ENCODE peak calls at places on chromosomes 5 and 9, in six cellular contexts. One of them, this sample, is unnamed.

GRCh38 chr5:139228201-139228796 is 30.1 kb upstream of the SIL1 start:
- DNase-seq in tibial nerve: no peak
- DNase-seq in HFFc6: no peak
- DNase-seq in upper lobe of left lung: no peak
- DNase-seq in CD8-positive, alpha-beta T cell: no peak
- DNase-seq in WTC11: no peak
- DNase-seq in this sample: no peak

GRCh38 chr5:1152156-1152555 is 40.3 kb upstream of the SLC12A7 start:
- DNase-seq in tibial nerve: no peak
- DNase-seq in WTC11: no peak
- DNase-seq in CD8-positive, alpha-beta T cell: peak; percentile 47
- DNase-seq in upper lobe of left lung: no peak
- DNase-seq in HFFc6: no peak
- DNase-seq in this sample: no peak

GRCh38 chr9:3989915-3990314 is 310.0 kb downstream of the GLIS3 start:
- DNase-seq in tibial nerve: no peak
- DNase-seq in CD8-positive, alpha-beta T cell: no peak
- DNase-seq in HFFc6: no peak
- DNase-seq in upper lobe of left lung: no peak
- DNase-seq in WTC11: no peak
- DNase-seq in this sample: no peak

GRCh38 chr5:91311168-91311696 is 71.9 kb downstream of the ARRDC3 start:
- DNase-seq in CD8-positive, alpha-beta T cell: no peak
- DNase-seq in HFFc6: no peak
- DNase-seq in WTC11: no peak
- DNase-seq in tibial nerve: no peak
- DNase-seq in upper lobe of left lung: peak; percentile 40
- DNase-seq in this sample: no peak

GRCh38 chr5:16461782-16462181 is 3.8 kb downstream of the ZNF622 start:
- DNase-seq in upper lobe of left lung: no peak
- DNase-seq in HFFc6: peak; percentile 88
- DNase-seq in WTC11: no peak
- DNase-seq in tibial nerve: no peak
- DNase-seq in CD8-positive, alpha-beta T cell: no peak
- DNase-seq in this sample: no peak

GRCh38 chr5:38807570-38808461 is 38.0 kb upstream of the OSMR start:
- DNase-seq in WTC11: no peak
- DNase-seq in tibial nerve: no peak
- DNase-seq in CD8-positive, alpha-beta T cell: no peak
- DNase-seq in upper lobe of left lung: no peak
- DNase-seq in HFFc6: peak; percentile 74
- DNase-seq in this sample: no peak

GRCh38 chr5:129372025-129372424 is 88.1 kb upstream of the ADAMTS19 start:
- DNase-seq in upper lobe of left lung: no peak
- DNase-seq in HFFc6: no peak
- DNase-seq in tibial nerve: no peak
- DNase-seq in CD8-positive, alpha-beta T cell: no peak
- DNase-seq in WTC11: no peak
- DNase-seq in this sample: no peak

GRCh38 chr5:144267961-144268513 is 97.4 kb downstream of the KCTD16 start:
- DNase-seq in WTC11: no peak
- DNase-seq in upper lobe of left lung: no peak
- DNase-seq in HFFc6: no peak
- DNase-seq in tibial nerve: no peak
- DNase-seq in CD8-positive, alpha-beta T cell: no peak
- DNase-seq in this sample: no peak

GRCh38 chr9:121746411-121746810 is 95.0 kb downstream of the DAB2IP start:
- DNase-seq in CD8-positive, alpha-beta T cell: no peak
- DNase-seq in WTC11: no peak
- DNase-seq in upper lobe of left lung: no peak
- DNase-seq in HFFc6: no peak
- DNase-seq in tibial nerve: no peak
- DNase-seq in this sample: no peak

GRCh38 chr5:150589791-150590601 is 50.5 kb upstream of the SYNPO start:
- DNase-seq in HFFc6: peak; percentile 32
- DNase-seq in tibial nerve: peak; percentile 57
- DNase-seq in CD8-positive, alpha-beta T cell: no peak
- DNase-seq in upper lobe of left lung: no peak
- DNase-seq in WTC11: peak; percentile 64
- DNase-seq in this sample: no peak

GRCh38 chr5:65332591-65332990 is 149.1 kb downstream of the ADAMTS6 start:
- DNase-seq in tibial nerve: no peak
- DNase-seq in HFFc6: no peak
- DNase-seq in upper lobe of left lung: no peak
- DNase-seq in CD8-positive, alpha-beta T cell: no peak
- DNase-seq in WTC11: no peak
- DNase-seq in this sample: no peak

GRCh38 chr5:172749881-172750608 is 20.9 kb downstream of the DUSP1 start:
- DNase-seq in tibial nerve: no peak
- DNase-seq in upper lobe of left lung: peak; percentile 23
- DNase-seq in HFFc6: no peak
- DNase-seq in WTC11: no peak
- DNase-seq in CD8-positive, alpha-beta T cell: no peak
- DNase-seq in this sample: no peak

GRCh38 chr5:83095163-83095972 is 18.0 kb downstream of the XRCC4 start:
- DNase-seq in HFFc6: no peak
- DNase-seq in WTC11: no peak
- DNase-seq in CD8-positive, alpha-beta T cell: no peak
- DNase-seq in tibial nerve: no peak
- DNase-seq in upper lobe of left lung: no peak
- DNase-seq in this sample: no peak

GRCh38 chr5:107855171-107855570 is 184.4 kb upstream of the EFNA5 start:
- DNase-seq in tibial nerve: no peak
- DNase-seq in WTC11: no peak
- DNase-seq in upper lobe of left lung: no peak
- DNase-seq in HFFc6: no peak
- DNase-seq in CD8-positive, alpha-beta T cell: no peak
- DNase-seq in this sample: no peak

GRCh38 chr5:80688648-80689420 is 34.1 kb upstream of the DHFR start:
- DNase-seq in tibial nerve: no peak
- DNase-seq in CD8-positive, alpha-beta T cell: no peak
- DNase-seq in HFFc6: no peak
- DNase-seq in upper lobe of left lung: no peak
- DNase-seq in WTC11: no peak
- DNase-seq in this sample: no peak

GRCh38 chr5:81409845-81410369 is 16.0 kb upstream of the ACOT12 start:
- DNase-seq in HFFc6: no peak
- DNase-seq in upper lobe of left lung: no peak
- DNase-seq in WTC11: no peak
- DNase-seq in CD8-positive, alpha-beta T cell: no peak
- DNase-seq in tibial nerve: no peak
- DNase-seq in this sample: no peak

GRCh38 chr5:157568717-157569116 is 6.9 kb downstream of the ADAM19 start:
- DNase-seq in HFFc6: no peak
- DNase-seq in tibial nerve: no peak
- DNase-seq in upper lobe of left lung: no peak
- DNase-seq in WTC11: no peak
- DNase-seq in CD8-positive, alpha-beta T cell: no peak
- DNase-seq in this sample: no peak

GRCh38 chr9:128835246-128836210 is 5.9 kb upstream of the SPOUT1 start:
- DNase-seq in WTC11: no peak
- DNase-seq in CD8-positive, alpha-beta T cell: no peak
- DNase-seq in tibial nerve: no peak
- DNase-seq in upper lobe of left lung: no peak
- DNase-seq in HFFc6: no peak
- DNase-seq in this sample: no peak

GRCh38 chr5:172052454-172053236 is 46.2 kb upstream of the FBXW11 start:
- DNase-seq in HFFc6: peak; percentile 33
- DNase-seq in upper lobe of left lung: no peak
- DNase-seq in WTC11: no peak
- DNase-seq in tibial nerve: no peak
- DNase-seq in CD8-positive, alpha-beta T cell: no peak
- DNase-seq in this sample: no peak

GRCh38 chr5:143153332-143154119 is 250.0 kb downstream of the NR3C1 start:
- DNase-seq in tibial nerve: peak; percentile 81
- DNase-seq in upper lobe of left lung: no peak
- DNase-seq in CD8-positive, alpha-beta T cell: no peak
- DNase-seq in WTC11: no peak
- DNase-seq in HFFc6: peak; percentile 80
- DNase-seq in this sample: no peak

GRCh38 chr5:126300293-126300692 is 122.9 kb upstream of the GRAMD2B start:
- DNase-seq in WTC11: no peak
- DNase-seq in CD8-positive, alpha-beta T cell: no peak
- DNase-seq in HFFc6: no peak
- DNase-seq in upper lobe of left lung: no peak
- DNase-seq in tibial nerve: no peak
- DNase-seq in this sample: no peak
- TF ChIP-seq CTCF in WTC11: no peak
- TF ChIP-seq CTCF in CD8-positive, alpha-beta T cell: no peak
- TF ChIP-seq CTCF in HFFc6: no peak
- TF ChIP-seq CTCF in upper lobe of left lung: no peak
- TF ChIP-seq CTCF in tibial nerve: no peak
- TF ChIP-seq CTCF in this sample: no peak

DNA sequence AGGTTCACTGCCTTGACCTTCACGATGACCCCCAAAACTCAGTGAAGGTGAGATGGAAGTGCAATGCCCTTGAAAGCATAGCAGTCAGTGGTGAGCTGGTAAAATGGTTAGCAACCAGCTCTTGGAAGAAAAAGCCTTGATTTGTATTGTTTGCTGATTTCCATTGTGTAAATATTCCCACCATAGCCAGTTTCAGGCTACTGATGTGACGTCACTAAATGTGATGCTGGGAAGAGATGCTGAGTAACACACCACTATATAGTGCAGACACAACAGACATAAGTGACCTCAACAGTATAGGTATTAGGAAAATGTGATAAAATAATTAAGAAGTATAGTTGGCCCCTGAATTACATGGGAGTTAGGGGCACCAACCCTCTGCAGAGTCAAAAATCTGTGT is 31.1 kb downstream of the GZMK start:
- DNase-seq in upper lobe of left lung: no peak
- DNase-seq in CD8-positive, alpha-beta T cell: no peak
- DNase-seq in HFFc6: no peak
- DNase-seq in WTC11: no peak
- DNase-seq in tibial nerve: no peak
- DNase-seq in this sample: no peak
- TF ChIP-seq CTCF in upper lobe of left lung: no peak
- TF ChIP-seq CTCF in CD8-positive, alpha-beta T cell: no peak
- TF ChIP-seq CTCF in HFFc6: no peak
- TF ChIP-seq CTCF in WTC11: no peak
- TF ChIP-seq CTCF in tibial nerve: no peak
- TF ChIP-seq CTCF in this sample: no peak

GRCh38 chr9:89467278-89467625 is 30.7 kb downstream of the SEMA4D start:
- DNase-seq in WTC11: no peak
- DNase-seq in HFFc6: no peak
- DNase-seq in tibial nerve: no peak
- DNase-seq in upper lobe of left lung: no peak
- DNase-seq in CD8-positive, alpha-beta T cell: no peak
- DNase-seq in this sample: no peak
- TF ChIP-seq CTCF in WTC11: no peak
- TF ChIP-seq CTCF in HFFc6: no peak
- TF ChIP-seq CTCF in tibial nerve: no peak
- TF ChIP-seq CTCF in upper lobe of left lung: no peak
- TF ChIP-seq CTCF in CD8-positive, alpha-beta T cell: no peak
- TF ChIP-seq CTCF in this sample: no peak

DNA sequence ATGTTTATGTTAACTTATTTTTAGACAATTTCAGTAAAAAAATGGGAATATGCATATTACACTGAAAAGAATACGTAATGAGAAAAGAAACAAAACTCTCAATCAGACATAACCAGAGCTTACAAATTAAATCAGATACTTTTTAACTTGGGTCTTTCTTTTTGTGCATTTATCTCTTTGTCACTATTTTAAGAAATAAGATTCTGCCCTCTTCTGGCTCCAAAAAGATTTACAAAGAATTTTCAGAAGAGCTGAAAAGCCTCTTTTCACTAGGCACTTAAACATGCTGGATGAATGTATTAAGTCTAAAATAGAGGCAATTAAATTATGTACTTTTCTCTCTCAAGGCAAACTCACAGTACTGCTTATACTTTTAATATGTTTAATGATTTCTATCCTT is 55.5 kb downstream of the CEP120 start:
- DNase-seq in HFFc6: peak; percentile 15
- DNase-seq in tibial nerve: no peak
- DNase-seq in upper lobe of left lung: no peak
- DNase-seq in CD8-positive, alpha-beta T cell: no peak
- DNase-seq in WTC11: no peak
- DNase-seq in this sample: no peak
- TF ChIP-seq CTCF in HFFc6: peak; percentile 69
- TF ChIP-seq CTCF in tibial nerve: no peak
- TF ChIP-seq CTCF in upper lobe of left lung: no peak
- TF ChIP-seq CTCF in CD8-positive, alpha-beta T cell: peak; percentile 14
- TF ChIP-seq CTCF in WTC11: no peak
- TF ChIP-seq CTCF in this sample: no peak

GRCh38 chr5:168881427-168882149 is 302.4 kb upstream of the PANK3 start:
- DNase-seq in upper lobe of left lung: no peak
- DNase-seq in tibial nerve: no peak
- DNase-seq in CD8-positive, alpha-beta T cell: no peak
- DNase-seq in HFFc6: no peak
- DNase-seq in WTC11: peak; percentile 68
- DNase-seq in this sample: no peak
- TF ChIP-seq CTCF in upper lobe of left lung: no peak
- TF ChIP-seq CTCF in tibial nerve: no peak
- TF ChIP-seq CTCF in CD8-positive, alpha-beta T cell: no peak
- TF ChIP-seq CTCF in HFFc6: no peak
- TF ChIP-seq CTCF in WTC11: no peak
- TF ChIP-seq CTCF in this sample: no peak

GRCh38 chr9:6426117-6426516 is 13.1 kb downstream of the UHRF2 start:
- DNase-seq in tibial nerve: no peak
- DNase-seq in HFFc6: no peak
- DNase-seq in upper lobe of left lung: no peak
- DNase-seq in CD8-positive, alpha-beta T cell: no peak
- DNase-seq in WTC11: no peak
- DNase-seq in this sample: no peak

GRCh38 chr9:6433405-6433804 is 20.4 kb downstream of the UHRF2 start:
- DNase-seq in WTC11: no peak
- DNase-seq in CD8-positive, alpha-beta T cell: no peak
- DNase-seq in tibial nerve: no peak
- DNase-seq in HFFc6: peak; percentile 53
- DNase-seq in upper lobe of left lung: no peak
- DNase-seq in this sample: no peak

DNA sequence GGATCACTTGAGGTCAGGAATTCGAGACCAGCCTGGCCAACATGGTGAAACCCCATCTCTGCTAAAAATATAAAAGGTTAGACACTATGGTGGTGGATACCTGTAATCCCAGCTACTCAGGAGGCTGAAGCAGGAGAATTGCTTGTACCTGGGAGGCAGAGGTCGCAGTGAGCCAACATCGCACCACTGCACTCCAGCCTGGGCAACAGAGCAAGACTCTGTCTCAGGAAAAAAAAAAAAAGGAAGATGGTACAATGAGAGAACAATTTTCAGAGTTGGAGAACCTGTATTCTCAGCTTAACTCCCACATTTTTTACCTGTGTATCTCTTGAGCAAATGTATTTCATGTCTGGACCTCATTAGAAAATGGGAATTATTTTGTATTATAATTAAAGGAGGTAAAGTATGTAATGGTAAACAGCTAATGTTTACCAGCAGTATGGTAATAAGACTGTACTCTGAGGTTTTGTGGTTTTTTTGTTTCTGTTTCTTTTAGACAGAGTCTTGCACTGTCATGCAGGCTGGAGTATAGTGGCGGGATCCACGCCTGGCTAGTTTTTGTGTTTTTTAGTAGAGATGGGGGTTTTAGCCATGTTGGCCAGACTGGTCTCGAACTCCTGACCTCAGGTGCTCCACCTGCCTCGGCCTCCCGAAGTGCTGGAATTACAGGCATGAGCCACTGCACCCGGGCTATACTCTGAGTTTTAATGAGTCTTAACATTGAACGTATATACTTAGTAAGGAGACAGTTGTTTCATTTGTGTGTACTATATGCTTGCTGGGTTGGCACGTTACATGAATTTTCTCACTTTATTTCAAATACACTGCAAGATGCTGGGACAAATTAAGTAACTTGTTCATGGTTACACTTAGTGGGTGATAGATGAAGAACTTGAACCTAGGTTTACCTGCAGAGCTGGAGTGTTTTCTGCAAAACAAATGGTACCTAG is 16.2 kb downstream of the UHRF2 start:
- DNase-seq in WTC11: no peak
- DNase-seq in tibial nerve: no peak
- DNase-seq in HFFc6: no peak
- DNase-seq in upper lobe of left lung: no peak
- DNase-seq in CD8-positive, alpha-beta T cell: no peak
- DNase-seq in this sample: no peak
- TF ChIP-seq CTCF in WTC11: no peak
- TF ChIP-seq CTCF in tibial nerve: no peak
- TF ChIP-seq CTCF in HFFc6: no peak
- TF ChIP-seq CTCF in upper lobe of left lung: no peak
- TF ChIP-seq CTCF in CD8-positive, alpha-beta T cell: no peak
- TF ChIP-seq CTCF in this sample: no peak

This sample was measured in Caco-2.